ENCODE peak calls at places on chromosome 9, in four cellular contexts. T, H, M and W are unnamed samples.
A peak's percentile ranks its signal among the peaks of the same experiment; 100 is the strongest.

GRCh38 chr9:127923046-127923445 is 6.2 kb upstream of the ST6GALNAC4 start:
- DNase-seq in T (no peak), H (no peak), M (no peak), W (no peak)

GRCh38 chr9:89357331-89358197 is 39.3 kb downstream of the SECISBP2 start:
- DNase-seq in T (no peak), H (no peak), M (no peak), W (no peak)

GRCh38 chr9:117777823-117778222 is 73.6 kb downstream of the TLR4 start:
- DNase-seq in T (no peak), H (no peak), M (no peak), W (no peak)

GRCh38 chr9:126510564-126510963 is 103.2 kb upstream of the LMX1B start:
- DNase-seq in T (no peak), H (no peak), M (peak; percentile 37), W (no peak)

GRCh38 chr9:130956636-130957450 is 17.8 kb upstream of the FIBCD1 start:
- DNase-seq in T (no peak), H (no peak), M (no peak), W (no peak)

GRCh38 chr9:19424176-19424779 is 15.5 kb downstream of the ACER2 start:
- DNase-seq in T (peak; percentile 42), H (peak; percentile 34), M (no peak), W (no peak)

GRCh38 chr9:124617477-124618141 is 110.4 kb upstream of the NR5A1 start:
- DNase-seq in T (peak; percentile 70), H (peak; percentile 60), M (peak; percentile 85), W (peak; percentile 52)

GRCh38 chr9:117747571-117747970 is 43.4 kb downstream of the TLR4 start:
- DNase-seq in T (no peak), H (no peak), M (no peak), W (no peak)

GRCh38 chr9:655875-656274 is 185.6 kb upstream of the DMRT1 start:
- DNase-seq in T (peak; percentile 24), H (no peak), M (peak; percentile 79), W (peak; percentile 99)

GRCh38 chr9:14066032-14066431 is 247.9 kb downstream of the NFIB start:
- DNase-seq in T (no peak), H (no peak), M (no peak), W (no peak)

GRCh38 chr9:1726993-1727759 is 288.0 kb upstream of the SMARCA2 start:
- DNase-seq in T (no peak), H (no peak), M (no peak), W (no peak)

GRCh38 chr9:132855904-132856303 is 22.2 kb downstream of the AK8 start:
- DNase-seq in T (no peak), H (no peak), M (no peak), W (no peak)

GRCh38 chr9:6686396-6686795 is 40.9 kb upstream of the GLDC start:
- DNase-seq in T (peak; percentile 24), H (peak; percentile 15), M (no peak), W (no peak)

GRCh38 chr9:26228273-26228672 is 550.0 kb upstream of the TUSC1 start:
- DNase-seq in T (no peak), H (no peak), M (no peak), W (no peak)

GRCh38 chr9:130692365-130692764 is 1.2 kb upstream of the EXOSC2 start:
- DNase-seq in T (peak; percentile 53), H (no peak), M (no peak), W (no peak)

GRCh38 chr9:3478549-3478953 is 47.2 kb downstream of the RFX3 start:
- DNase-seq in T (peak; percentile 37), H (peak; percentile 25), M (no peak), W (no peak)

GRCh38 chr9:127498298-127498697 is 47.0 kb downstream of the LRSAM1 start:
- DNase-seq in T (no peak), H (no peak), M (no peak), W (no peak)

GRCh38 chr9:98099346-98099745 is 19.7 kb downstream of the TRIM14 start:
- DNase-seq in T (no peak), H (no peak), M (no peak), W (no peak)

GRCh38 chr9:133375116-133375723 is 640 bp downstream of the SURF4 start:
- DNase-seq in T (peak; percentile 39), H (peak; percentile 17), M (no peak), W (no peak)

GRCh38 chr9:76107487-76107886 is 217.0 kb downstream of the PCSK5 start:
- DNase-seq in T (peak; percentile 88), H (peak; percentile 86), M (peak; percentile 74), W (peak; percentile 27)

GRCh38 chr9:36772449-36773370 is 200.0 kb downstream of the MELK start:
- DNase-seq in T (peak; percentile 19), H (peak; percentile 14), M (no peak), W (no peak)

GRCh38 chr9:135216666-135217431 is 129.4 kb downstream of the OLFM1 start:
- DNase-seq in T (no peak), H (no peak), M (peak; percentile 66), W (no peak)

DNA sequence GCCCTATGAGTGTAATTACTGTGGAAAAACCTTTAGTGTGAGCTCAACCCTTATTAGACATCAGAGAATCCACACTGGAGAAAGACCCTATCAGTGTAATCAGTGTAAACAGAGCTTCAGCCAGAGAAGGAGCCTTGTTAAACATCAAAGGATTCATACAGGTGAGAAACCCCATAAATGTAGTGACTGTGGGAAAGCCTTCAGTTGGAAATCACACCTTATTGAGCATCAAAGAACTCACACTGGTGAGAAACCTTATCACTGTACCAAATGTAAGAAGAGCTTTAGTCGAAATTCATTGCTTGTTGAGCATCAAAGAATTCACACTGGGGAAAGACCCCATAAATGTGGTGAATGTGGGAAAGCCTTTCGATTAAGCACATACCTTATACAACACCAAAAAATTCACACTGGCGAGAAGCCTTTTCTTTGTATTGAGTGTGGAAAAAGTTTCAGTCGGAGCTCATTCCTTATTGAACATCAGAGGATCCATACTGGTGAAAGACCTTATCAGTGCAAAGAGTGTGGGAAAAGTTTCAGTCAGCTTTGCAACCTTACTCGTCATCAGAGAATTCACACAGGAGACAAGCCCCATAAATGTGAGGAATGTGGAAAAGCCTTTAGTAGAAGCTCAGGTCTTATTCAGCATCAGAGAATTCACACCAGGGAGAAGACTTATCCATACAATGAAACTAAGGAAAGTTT is 9.9 kb downstream of the ZNF189 start:
- DNase-seq in T (peak; percentile 1), H (no peak), M (no peak), W (no peak)
- H3K9me3 ChIP-seq in T (peaks cover 14% of the 10 kb centered on the region), H (peaks cover 38% of the 10 kb centered on the region), M (peaks cover 89% of the 10 kb centered on the region), W (peaks cover 77% of the 10 kb centered on the region)

GRCh38 chr9:38018230-38018963 is 50.6 kb downstream of the SHB start:
- DNase-seq in T (no peak), H (no peak), M (no peak), W (no peak)
- H3K4me3 ChIP-seq in T (no peak overlapping the region), H (no peak overlapping the region), M (no peak overlapping the region), W (no peak overlapping the region)

GRCh38 chr9:113042884-113043657 is 13.5 kb downstream of the ZFP37 start:
- DNase-seq in T (peak; percentile 6), H (peak; percentile 8), M (no peak), W (no peak)
- H3K9me3 ChIP-seq in T (peaks cover 4% of the 10 kb centered on the region), H (peaks cover 50% of the 10 kb centered on the region), M (peaks cover 91% of the 10 kb centered on the region), W (peaks cover 58% of the 10 kb centered on the region)

DNA sequence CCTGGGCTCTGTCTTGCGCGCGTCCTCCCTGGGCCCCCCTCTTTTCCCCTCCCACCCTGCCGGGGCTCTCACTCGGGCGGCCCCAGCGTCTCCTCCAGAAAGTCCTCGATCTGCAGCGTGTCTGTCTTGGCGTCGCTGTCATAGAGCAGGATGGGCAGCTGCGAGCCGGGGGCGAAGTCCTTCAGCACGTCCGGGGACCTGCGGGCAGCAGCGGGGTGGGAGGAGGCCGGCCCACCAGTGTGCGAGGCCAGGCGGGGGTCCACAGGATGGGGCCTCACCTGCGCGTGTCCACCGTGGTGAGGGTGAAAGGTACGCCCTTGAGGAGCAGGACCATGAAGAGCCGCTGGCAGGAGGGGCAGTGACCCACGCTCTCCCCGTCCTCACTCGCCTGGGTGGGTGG is 998 bp downstream of the CLIC3 start:
- DNase-seq in T (no peak), H (no peak), M (no peak), W (no peak)
- H3K4me3 ChIP-seq in T (no peak overlapping the region), H (no peak overlapping the region), M (no peak overlapping the region), W (no peak overlapping the region)

GRCh38 chr9:74653437-74654080 is 156.4 kb downstream of the RORB start:
- DNase-seq in T (peak; percentile 5), H (no peak), M (no peak), W (no peak)
- H3K9me3 ChIP-seq in T (no peaks in the 10 kb centered on the region), H (no peaks in the 10 kb centered on the region), M (no peaks in the 10 kb centered on the region), W (no peaks in the 10 kb centered on the region)

DNA sequence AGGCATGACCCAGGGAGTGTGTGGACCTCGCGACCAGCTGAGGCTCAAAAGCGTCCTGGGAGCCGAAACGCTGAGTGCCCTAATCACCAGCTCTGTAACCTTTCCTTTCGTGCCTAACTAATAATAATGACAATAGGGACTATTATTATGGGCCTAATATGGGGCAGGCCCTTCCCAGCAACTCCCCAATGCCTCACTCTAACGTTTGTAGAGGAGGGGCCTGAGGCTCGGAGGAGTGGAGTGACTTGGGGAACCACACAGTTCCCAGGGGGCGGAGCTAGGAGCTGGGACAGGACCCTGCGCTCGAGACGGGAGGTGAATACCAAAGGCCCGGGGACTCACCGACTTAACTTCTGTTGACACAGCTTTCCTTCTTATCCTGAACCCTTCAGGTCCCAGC is 922 bp upstream of the IER5L start:
- DNase-seq in T (no peak), H (no peak), M (no peak), W (no peak)
- H3K4me3 ChIP-seq in T (no peak overlapping the region), H (no peak overlapping the region), M (no peak overlapping the region), W (no peak overlapping the region)

GRCh38 chr9:77290373-77290772 is 113.0 kb downstream of the VPS13A start:
- DNase-seq in T (peak; percentile 24), H (no peak), M (no peak), W (no peak)

GRCh38 chr9:77284616-77285015 is 107.3 kb downstream of the VPS13A start:
- DNase-seq in T (no peak), H (no peak), M (no peak), W (no peak)
- H3K9me3 ChIP-seq in T (no peaks in the 10 kb centered on the region), H (no peaks in the 10 kb centered on the region), M (peaks cover 6% of the 10 kb centered on the region), W (no peaks in the 10 kb centered on the region)

GRCh38 chr9:71681104-71681707 is 87.1 kb downstream of the CEMIP2 start:
- DNase-seq in T (peak; percentile 58), H (peak; percentile 39), M (no peak), W (no peak)
- H3K4me3 ChIP-seq in T (no peak overlapping the region), H (no peak overlapping the region), M (no peak overlapping the region), W (no peak overlapping the region)